ENCODE peak calls at places on chromosomes 13 and 19, in ten cellular contexts. H, N, G, Q, E, Z, L, D, T and W are unnamed samples.

GRCh38 chr13:32976046-32976781 is 40.0 kb upstream of the KL start:
- DNase-seq in H (no peak), N (no peak), G (no peak), Q (no peak), E (no peak), Z (no peak), L (no peak), D (no peak), T (no peak), W (no peak)

GRCh38 chr13:57408312-57408711 is 223.2 kb upstream of the PCDH17 start:
- DNase-seq in H (no peak), N (no peak), G (no peak), Q (no peak), E (no peak), Z (no peak), L (no peak), D (no peak), T (no peak), W (no peak)

GRCh38 chr19:47210689-47211316 is 20.2 kb downstream of the BBC3 start:
- DNase-seq in H (peak), N (peak), G (peak), Q (peak), E (peak), Z (peak), L (peak), D (peak), T (no peak), W (peak)

GRCh38 chr13:24279267-24279666 is 30.1 kb upstream of the C1QTNF9 start:
- DNase-seq in H (peak), N (no peak), G (no peak), Q (no peak), E (no peak), Z (no peak), L (no peak), D (no peak), T (peak), W (no peak)

GRCh38 chr19:5983367-5983955 is 5.5 kb upstream of the RANBP3 start:
- DNase-seq in H (no peak), N (no peak), G (peak), Q (no peak), E (peak), Z (no peak), L (no peak), D (no peak), T (no peak), W (peak)

GRCh38 chr13:49185264-49185663 is 34.9 kb upstream of the MLNR start:
- DNase-seq in H (no peak), N (no peak), G (no peak), Q (no peak), E (no peak), Z (no peak), L (no peak), D (no peak), T (no peak), W (peak)

GRCh38 chr19:3827306-3827705 is 41.1 kb upstream of the MATK start:
- DNase-seq in H (no peak), N (no peak), G (no peak), Q (no peak), E (no peak), Z (no peak), L (no peak), D (no peak), T (peak), W (no peak)

GRCh38 chr19:41000310-41000737 is 9.2 kb downstream of the CYP2B6 start:
- DNase-seq in H (peak), N (no peak), G (no peak), Q (no peak), E (no peak), Z (no peak), L (no peak), D (no peak), T (no peak), W (no peak)

GRCh38 chr13:110779046-110779445 is 65.5 kb downstream of the ING1 start:
- DNase-seq in H (no peak), N (no peak), G (no peak), Q (no peak), E (no peak), Z (no peak), L (no peak), D (no peak), T (no peak), W (no peak)

GRCh38 chr19:4320419-4320818 is 16.0 kb downstream of the FSD1 start:
- DNase-seq in H (no peak), N (no peak), G (no peak), Q (no peak), E (no peak), Z (no peak), L (no peak), D (no peak), T (no peak), W (no peak)

GRCh38 chr13:107669356-107669755 is 546.0 kb downstream of the LIG4 start:
- DNase-seq in H (no peak), N (no peak), G (no peak), Q (no peak), E (no peak), Z (no peak), L (no peak), D (no peak), T (no peak), W (peak)

GRCh38 chr19:42563352-42564210 is 31.1 kb downstream of the CEACAM8 start:
- DNase-seq in H (peak), N (peak), G (peak), Q (no peak), E (peak), Z (no peak), L (no peak), D (no peak), T (no peak), W (peak)

GRCh38 chr13:46181799-46182490 is at the start of gene LCP1:
- DNase-seq in H (peak), N (no peak), G (no peak), Q (peak), E (no peak), Z (no peak), L (no peak), D (no peak), T (no peak), W (no peak)

GRCh38 chr13:46535002-46535401 is 18.0 kb upstream of the LRCH1 start:
- DNase-seq in H (no peak), N (no peak), G (no peak), Q (no peak), E (no peak), Z (no peak), L (no peak), D (no peak), T (no peak), W (no peak)

GRCh38 chr19:1791879-1792278 is 20.2 kb downstream of the ATP8B3 start:
- DNase-seq in H (no peak), N (no peak), G (no peak), Q (no peak), E (no peak), Z (no peak), L (no peak), D (no peak), T (no peak), W (no peak)
- TF ChIP-seq CTCF in H (no peak), N (no peak), G (no peak), Q (no peak), E (no peak), Z (no peak), L (no peak), D (no peak), T (no peak), W (no peak)

GRCh38 chr19:52139291-52140076 is at the start of gene ZNF616:
- DNase-seq in H (peak), N (peak), G (peak), Q (peak), E (peak), Z (peak), L (peak), D (peak), T (peak), W (peak)

GRCh38 chr19:52138614-52139290 is 986 bp downstream of the ZNF616 start:
- DNase-seq in H (no peak), N (no peak), G (no peak), Q (no peak), E (peak), Z (no peak), L (peak), D (peak), T (peak), W (peak)

GRCh38 chr19:52142001-52142595 is 2.4 kb upstream of the ZNF616 start:
- DNase-seq in H (no peak), N (no peak), G (no peak), Q (no peak), E (no peak), Z (no peak), L (no peak), D (no peak), T (no peak), W (no peak)

GRCh38 chr19:52140077-52140710 is 456 bp upstream of the ZNF616 start:
- DNase-seq in H (no peak), N (no peak), G (no peak), Q (no peak), E (no peak), Z (no peak), L (no peak), D (no peak), T (no peak), W (no peak)
- H3K4me3 ChIP-seq in H (peak), N (peak), G (peak), Q (peak), E (peak), Z (peak), L (peak), D (peak), T (peak), W (peak)

GRCh38 chr19:50632151-50632835 is 7.4 kb downstream of the SYT3 start:
- DNase-seq in H (no peak), N (no peak), G (no peak), Q (no peak), E (no peak), Z (no peak), L (no peak), D (no peak), T (peak), W (no peak)
- TF ChIP-seq CTCF in H (no peak), N (no peak), G (no peak), Q (no peak), E (no peak), Z (no peak), L (no peak), D (no peak), T (no peak), W (no peak)

GRCh38 chr19:45495178-45495577 is 1.7 kb downstream of the RTN2 start:
- DNase-seq in H (no peak), N (no peak), G (no peak), Q (no peak), E (no peak), Z (no peak), L (no peak), D (no peak), T (no peak), W (no peak)

GRCh38 chr19:45492137-45492626 is 4.7 kb downstream of the RTN2 start:
- DNase-seq in H (no peak), N (no peak), G (no peak), Q (no peak), E (no peak), Z (no peak), L (no peak), D (no peak), T (no peak), W (no peak)

GRCh38 chr19:45489216-45489855 is 7.5 kb downstream of the RTN2 start:
- DNase-seq in H (no peak), N (no peak), G (no peak), Q (no peak), E (no peak), Z (no peak), L (no peak), D (no peak), T (peak), W (no peak)

GRCh38 chr19:45494261-45494916 is 2.5 kb downstream of the RTN2 start:
- DNase-seq in H (no peak), N (no peak), G (no peak), Q (no peak), E (no peak), Z (no peak), L (no peak), D (no peak), T (peak), W (no peak)

DNA sequence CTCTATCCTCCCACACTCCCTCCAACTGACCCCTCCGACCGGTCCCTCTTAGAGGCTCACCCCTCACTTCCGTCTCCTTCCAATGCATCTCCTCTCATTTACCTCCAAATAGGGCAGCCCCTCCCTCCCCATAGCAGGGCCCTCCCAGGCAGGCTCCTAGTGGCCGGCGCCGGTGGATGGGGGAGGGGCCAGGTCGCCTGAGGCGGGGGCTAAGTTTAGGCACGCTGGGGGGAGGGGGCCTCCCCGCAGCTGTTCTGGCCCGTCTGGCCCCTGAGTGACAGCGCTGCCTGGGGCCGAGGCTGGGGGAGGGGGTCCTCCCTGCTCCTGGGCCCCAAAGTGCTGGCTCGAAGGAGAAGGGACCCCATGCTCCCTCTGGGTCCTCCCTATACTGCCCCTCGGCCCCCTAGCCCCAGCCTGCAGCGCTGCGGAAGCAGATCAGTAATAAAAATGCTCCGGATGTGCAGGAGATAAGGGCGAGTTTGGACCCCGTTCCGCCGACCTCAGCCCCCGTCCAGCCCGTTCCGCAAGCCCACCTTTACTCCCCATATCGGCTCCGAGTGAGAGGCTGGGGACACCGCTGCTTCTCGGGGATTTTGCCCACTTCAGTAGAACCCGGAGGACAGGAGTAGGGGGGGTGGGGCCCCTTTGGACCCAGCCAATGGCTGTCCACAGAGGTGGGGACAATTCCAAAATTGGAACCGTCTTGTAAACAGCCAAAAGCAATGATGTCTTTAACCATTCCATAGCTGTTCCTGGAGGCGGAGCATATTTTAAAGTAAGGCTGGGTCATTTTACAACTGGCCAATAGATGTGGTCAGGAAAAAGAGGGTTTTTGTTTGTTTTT is 4.0 kb downstream of the RTN2 start:
- DNase-seq in H (no peak), N (peak), G (peak), Q (no peak), E (peak), Z (no peak), L (peak), D (no peak), T (peak), W (peak)
- H3K4me3 ChIP-seq in H (peak), N (peak), G (peak), Q (peak), E (peak), Z (peak), L (peak), D (peak), T (peak), W (peak)

GRCh38 chr19:35257113-35257461 is 8.3 kb downstream of the LSR start:
- DNase-seq in H (no peak), N (no peak), G (no peak), Q (no peak), E (no peak), Z (peak), L (peak), D (no peak), T (no peak), W (no peak)
- TF ChIP-seq CTCF in H (no peak), N (no peak), G (no peak), Q (no peak), E (no peak), Z (no peak), L (no peak), D (no peak), T (no peak), W (no peak)

GRCh38 chr19:710767-711166 is 2.0 kb downstream of the PALM start:
- DNase-seq in H (no peak), N (no peak), G (no peak), Q (no peak), E (no peak), Z (no peak), L (no peak), D (no peak), T (peak), W (no peak)
- H3K4me3 ChIP-seq in H (peak), N (peak), G (no peak), Q (peak), E (no peak), Z (peak), L (peak), D (peak), T (no peak), W (no peak)

DNA sequence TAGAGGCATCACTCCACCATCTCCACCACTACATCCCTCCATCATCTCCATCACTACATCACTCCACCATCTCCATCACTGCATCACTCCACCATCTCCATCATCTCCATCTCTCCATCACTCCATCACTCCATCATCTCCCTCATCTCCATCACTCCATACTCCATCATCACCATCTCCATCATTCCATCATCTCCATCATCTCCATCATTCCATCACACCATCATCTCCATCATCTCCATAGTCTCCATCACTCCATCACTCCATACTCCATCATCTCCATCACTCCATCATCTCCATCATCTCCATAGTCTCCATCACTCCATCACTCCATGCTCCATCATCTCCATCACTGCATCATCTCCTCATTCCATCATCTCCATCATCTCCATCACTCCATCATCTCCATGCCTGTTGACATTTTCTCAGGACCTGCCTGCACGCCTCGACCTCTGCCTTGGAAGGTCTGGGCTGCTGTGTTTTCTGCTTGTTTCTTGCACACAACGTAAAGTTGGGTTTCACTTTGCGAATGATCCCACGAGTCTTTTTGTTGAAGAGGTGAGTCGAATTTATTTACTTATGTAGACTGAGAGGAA is 21.2 kb upstream of the RASA3 start:
- DNase-seq in H (no peak), N (no peak), G (no peak), Q (no peak), E (no peak), Z (no peak), L (no peak), D (no peak), T (no peak), W (no peak)
- TF ChIP-seq CTCF in H (no peak), N (no peak), G (no peak), Q (no peak), E (no peak), Z (no peak), L (no peak), D (no peak), T (no peak), W (no peak)